ENCODE peak calls at places on chromosomes 13 and 19, in nine cellular contexts. D is T-helper 2 cell, Q is neural progenitor cell, T is A673, L is mucosa of descending colon, M is nephron progenitor cell, B is MCF 10A, X is colonic mucosa, V is retinal pigment epithelial cell. U is an unnamed sample.

GRCh38 chr13:40228486-40228885 is 438.0 kb downstream of the FOXO1 start:
- DNase-seq in T (peak; percentile 11), X (no peak), B (no peak), Q (no peak), M (no peak), L (no peak), V (peak; percentile 35), D (no peak), U (no peak)

GRCh38 chr19:6842871-6843607 is 44.3 kb upstream of the ADGRE1 start:
- DNase-seq in B (no peak), X (no peak), V (no peak), T (no peak), Q (no peak), M (no peak), D (no peak), L (no peak), U (no peak)

GRCh38 chr13:23621316-23621645 is 51.1 kb downstream of the TNFRSF19 start:
- DNase-seq in M (no peak), D (no peak), L (no peak), V (peak; percentile 84), T (no peak), Q (no peak), B (peak; percentile 53), X (no peak), U (no peak)

GRCh38 chr19:13396256-13397080 is 109.8 kb downstream of the CACNA1A start:
- DNase-seq in L (peak; percentile 9), D (no peak), V (peak; percentile 50), M (peak; percentile 59), B (peak; percentile 84), T (peak; percentile 55), X (peak; percentile 22), Q (peak; percentile 83), U (peak; percentile 1)

GRCh38 chr19:18417250-18418033 is 1.8 kb upstream of the SSBP4 start:
- DNase-seq in M (peak; percentile 78), Q (peak; percentile 88), B (peak; percentile 43), X (peak; percentile 73), T (peak; percentile 95), L (peak; percentile 58), D (no peak), V (no peak), U (peak; percentile 30)

GRCh38 chr13:31670831-31671617 is 68.3 kb upstream of the RXFP2 start:
- DNase-seq in Q (no peak), B (no peak), X (no peak), D (no peak), V (no peak), T (no peak), L (no peak), M (no peak), U (peak; percentile 58)

GRCh38 chr19:663682-664117 is 686 bp upstream of the RNF126 start:
- DNase-seq in T (no peak), X (no peak), B (no peak), Q (no peak), M (no peak), D (no peak), L (no peak), V (no peak), U (no peak)

GRCh38 chr19:35856546-35857149 is at the start of gene KIRREL2:
- DNase-seq in Q (peak; percentile 82), T (peak; percentile 21), X (no peak), D (no peak), B (no peak), V (no peak), L (no peak), M (peak; percentile 85), U (no peak)

GRCh38 chr19:41999071-41999877 is 5.2 kb upstream of the ATP1A3 start:
- DNase-seq in T (peak; percentile 29), Q (peak; percentile 76), V (no peak), L (no peak), M (peak; percentile 53), D (no peak), B (no peak), X (no peak), U (no peak)

GRCh38 chr19:19552811-19553210 is 14.7 kb downstream of the CILP2 start:
- DNase-seq in T (no peak), D (no peak), X (no peak), V (no peak), L (peak; percentile 62), Q (peak; percentile 65), B (peak; percentile 44), M (peak; percentile 71), U (peak; percentile 41)

GRCh38 chr19:6744381-6745288 is 5.2 kb downstream of the TRIP10 start:
- DNase-seq in T (peak; percentile 86), D (no peak), Q (peak; percentile 34), X (peak; percentile 94), B (peak; percentile 98), L (peak; percentile 84), V (no peak), M (no peak), U (peak; percentile 80)

GRCh38 chr13:97257800-97258799 is 36.0 kb downstream of the MBNL2 start:
- DNase-seq in M (no peak), B (peak; percentile 83), X (no peak), L (no peak), D (no peak), V (peak; percentile 86), T (peak; percentile 73), Q (peak; percentile 50), U (peak; percentile 93)

GRCh38 chr13:42977219-42977659 is 14.8 kb downstream of the EPSTI1 start:
- DNase-seq in L (no peak), M (no peak), V (no peak), D (no peak), B (no peak), X (no peak), Q (no peak), T (no peak), U (no peak)

GRCh38 chr13:49165798-49166752 is 54.1 kb upstream of the MLNR start:
- DNase-seq in T (no peak), Q (no peak), V (no peak), X (no peak), M (no peak), B (peak; percentile 2), D (no peak), L (no peak), U (no peak)

GRCh38 chr19:17178291-17178690 is 36.9 kb upstream of the USE1 start:
- DNase-seq in T (no peak), B (no peak), D (no peak), M (no peak), X (no peak), Q (no peak), V (no peak), L (no peak), U (no peak)

GRCh38 chr13:106919638-106920037 is 351.7 kb upstream of the ARGLU1 start:
- DNase-seq in T (peak; percentile 13), L (no peak), B (no peak), V (no peak), Q (peak; percentile 63), X (no peak), M (peak; percentile 46), D (no peak), U (no peak)

GRCh38 chr13:33610471-33611015 is 207.4 kb upstream of the RFC3 start:
- DNase-seq in D (peak; percentile 39), V (peak; percentile 55), X (peak; percentile 23), T (peak; percentile 78), L (peak; percentile 18), B (no peak), M (peak; percentile 8), Q (peak; percentile 58), U (no peak)

GRCh38 chr19:13037161-13037560 is 41.9 kb downstream of the NFIX start:
- DNase-seq in M (no peak), X (no peak), T (no peak), B (peak; percentile 59), V (no peak), Q (no peak), D (no peak), L (no peak), U (no peak)

GRCh38 chr19:1860133-1860775 is 3.1 kb downstream of the KLF16 start:
- DNase-seq in Q (peak; percentile 86), B (peak; percentile 64), M (peak; percentile 75), T (peak; percentile 87), X (peak; percentile 81), L (peak; percentile 80), D (peak; percentile 58), V (no peak), U (peak; percentile 79)

GRCh38 chr13:57825066-57825465 is 193.5 kb downstream of the PCDH17 start:
- DNase-seq in L (no peak), B (no peak), T (peak; percentile 8), D (no peak), M (no peak), V (peak; percentile 34), Q (no peak), X (no peak), U (no peak)

GRCh38 chr19:56309511-56310185 is 5.0 kb downstream of the ZSCAN5A start:
- DNase-seq in D (peak; percentile 46), T (peak; percentile 77), V (no peak), Q (peak; percentile 71), M (peak; percentile 55), X (peak; percentile 48), B (peak; percentile 64), L (peak; percentile 57), U (peak; percentile 88)

GRCh38 chr13:108495686-108496363 is 133.6 kb upstream of the MYO16 start:
- DNase-seq in B (no peak), X (no peak), V (no peak), L (no peak), Q (peak; percentile 68), T (peak; percentile 5), D (no peak), M (peak; percentile 62), U (no peak)

GRCh38 chr13:53201454-53202225 is 173.0 kb downstream of the OLFM4 start:
- DNase-seq in T (peak; percentile 60), Q (peak; percentile 77), V (no peak), L (peak; percentile 14), D (no peak), M (peak; percentile 45), X (peak; percentile 19), B (no peak), U (no peak)

GRCh38 chr19:18157465-18158063 is 4.6 kb downstream of the PIK3R2 start:
- DNase-seq in D (no peak), Q (peak; percentile 79), L (no peak), T (no peak), X (no peak), V (peak; percentile 38), B (peak; percentile 80), M (peak; percentile 46), U (no peak)

GRCh38 chr13:40368123-40368891 is 298.1 kb downstream of the FOXO1 start:
- DNase-seq in X (no peak), V (no peak), L (no peak), Q (no peak), M (no peak), T (no peak), B (no peak), D (no peak), U (no peak)

GRCh38 chr19:9848060-9848459 is 12.9 kb downstream of the PIN1 start:
- DNase-seq in T (no peak), D (no peak), Q (peak; percentile 65), M (peak; percentile 65), X (no peak), L (peak; percentile 18), B (no peak), V (no peak), U (no peak)

GRCh38 chr19:5955638-5955935 is 22.4 kb downstream of the RANBP3 start:
- DNase-seq in M (no peak), X (no peak), Q (no peak), V (no peak), T (no peak), D (no peak), B (no peak), L (no peak), U (no peak)

GRCh38 chr13:40672310-40673060 is 6.0 kb upstream of the FOXO1 start:
- DNase-seq in T (peak; percentile 82), V (no peak), X (no peak), B (peak; percentile 90), L (no peak), M (no peak), Q (no peak), D (no peak), U (peak; percentile 84)

GRCh38 chr13:113771709-113772331 is 12.8 kb downstream of the TMEM255B start:
- DNase-seq in Q (no peak), T (peak; percentile 41), V (no peak), M (no peak), B (peak; percentile 36), L (no peak), X (no peak), D (no peak), U (peak; percentile 41)

GRCh38 chr13:41833851-41834250 is 127.1 kb downstream of the VWA8 start:
- DNase-seq in M (no peak), T (no peak), D (no peak), B (no peak), X (no peak), V (no peak), Q (no peak), L (no peak), U (no peak)

GRCh38 chr13:110634558-110634957 is 19.2 kb downstream of the NAXD start:
- DNase-seq in T (peak; percentile 61), D (no peak), X (no peak), M (no peak), V (no peak), Q (no peak), B (peak; percentile 60), L (no peak), U (no peak)